ENCODE peak calls at places on chromosomes 2 and 18, in four cellular contexts. One of them, this sample, is unnamed.

GRCh38 chr2:150169230-150169629 is 318.2 kb downstream of the RND3 start:
- DNase-seq in HL-60: no peak
- DNase-seq in testis: no peak
- DNase-seq in AG10803: peak; percentile 68
- DNase-seq in this sample: peak; percentile 88

GRCh38 chr18:2302628-2303516 is 268.4 kb downstream of the METTL4 start:
- DNase-seq in HL-60: no peak
- DNase-seq in testis: no peak
- DNase-seq in AG10803: peak; percentile 18
- DNase-seq in this sample: peak; percentile 32

GRCh38 chr2:106516436-106516835 is 29.3 kb downstream of the CD8B2 start:
- DNase-seq in HL-60: no peak
- DNase-seq in testis: no peak
- DNase-seq in AG10803: no peak
- DNase-seq in this sample: no peak

GRCh38 chr18:28382215-28382879 is 205.4 kb upstream of the CDH2 start:
- DNase-seq in HL-60: no peak
- DNase-seq in testis: no peak
- DNase-seq in AG10803: no peak
- DNase-seq in this sample: no peak

GRCh38 chr2:8120979-8121825 is 560.7 kb upstream of the ID2 start:
- DNase-seq in HL-60: no peak
- DNase-seq in testis: no peak
- DNase-seq in AG10803: peak; percentile 58
- DNase-seq in this sample: no peak

GRCh38 chr2:188399159-188399558 is 107.5 kb downstream of the GULP1 start:
- DNase-seq in HL-60: no peak
- DNase-seq in testis: no peak
- DNase-seq in AG10803: no peak
- DNase-seq in this sample: no peak

GRCh38 chr2:62472321-62472720 is 33.7 kb downstream of the TMEM17 start:
- DNase-seq in HL-60: no peak
- DNase-seq in testis: no peak
- DNase-seq in AG10803: peak; percentile 76
- DNase-seq in this sample: no peak

GRCh38 chr2:37080231-37080630 is 3.9 kb downstream of the HEATR5B start:
- DNase-seq in HL-60: no peak
- DNase-seq in testis: no peak
- DNase-seq in AG10803: peak; percentile 11
- DNase-seq in this sample: no peak

GRCh38 chr2:67338601-67339233 is 58.4 kb upstream of the ETAA1 start:
- DNase-seq in HL-60: no peak
- DNase-seq in testis: no peak
- DNase-seq in AG10803: no peak
- DNase-seq in this sample: no peak

GRCh38 chr2:191758420-191759199 is 80.7 kb downstream of the NABP1 start:
- DNase-seq in HL-60: peak; percentile 11
- DNase-seq in testis: peak; percentile 52
- DNase-seq in AG10803: peak; percentile 18
- DNase-seq in this sample: peak; percentile 56

GRCh38 chr2:181656450-181657261 is at the start of gene CERKL:
- DNase-seq in HL-60: peak; percentile 2
- DNase-seq in testis: peak; percentile 54
- DNase-seq in AG10803: peak; percentile 6
- DNase-seq in this sample: peak; percentile 26
- TF ChIP-seq CTCF in HL-60: no peak
- TF ChIP-seq CTCF in testis: no peak
- TF ChIP-seq CTCF in AG10803: no peak
- TF ChIP-seq CTCF in this sample: peak; percentile 11

GRCh38 chr2:200422532-200423262 is 87.2 kb downstream of the KCTD18 start:
- DNase-seq in HL-60: no peak
- DNase-seq in testis: no peak
- DNase-seq in AG10803: no peak
- DNase-seq in this sample: no peak
- TF ChIP-seq CTCF in HL-60: no peak
- TF ChIP-seq CTCF in testis: no peak
- TF ChIP-seq CTCF in AG10803: no peak
- TF ChIP-seq CTCF in this sample: no peak

GRCh38 chr2:11073251-11073650 is 82.0 kb upstream of the SLC66A3 start:
- DNase-seq in HL-60: no peak
- DNase-seq in testis: peak; percentile 66
- DNase-seq in AG10803: peak; percentile 40
- DNase-seq in this sample: peak; percentile 69
- TF ChIP-seq CTCF in HL-60: peak; percentile 27
- TF ChIP-seq CTCF in testis: peak; percentile 32
- TF ChIP-seq CTCF in AG10803: peak; percentile 49
- TF ChIP-seq CTCF in this sample: peak; percentile 65

GRCh38 chr18:9335255-9336045 is 877 bp downstream of the TWSG1 start:
- DNase-seq in HL-60: no peak
- DNase-seq in testis: no peak
- DNase-seq in AG10803: peak; percentile 54
- DNase-seq in this sample: no peak
- TF ChIP-seq CTCF in HL-60: no peak
- TF ChIP-seq CTCF in testis: no peak
- TF ChIP-seq CTCF in AG10803: no peak
- TF ChIP-seq CTCF in this sample: no peak

GRCh38 chr18:63422862-63423304 is 607 bp upstream of the VPS4B start:
- DNase-seq in HL-60: no peak
- DNase-seq in testis: no peak
- DNase-seq in AG10803: no peak
- DNase-seq in this sample: no peak
- TF ChIP-seq CTCF in HL-60: no peak
- TF ChIP-seq CTCF in testis: no peak
- TF ChIP-seq CTCF in AG10803: no peak
- TF ChIP-seq CTCF in this sample: no peak

GRCh38 chr2:197499594-197500502 is at the start of the genes HSPD1 and HSPE1:
- DNase-seq in HL-60: peak; percentile 97
- DNase-seq in testis: peak; percentile 98
- DNase-seq in AG10803: peak; percentile 99
- DNase-seq in this sample: peak; percentile 100
- TF ChIP-seq CTCF in HL-60: no peak
- TF ChIP-seq CTCF in testis: no peak
- TF ChIP-seq CTCF in AG10803: no peak
- TF ChIP-seq CTCF in this sample: no peak